ENCODE peak calls at places on chromosomes 6 and 20, in four cellular contexts. L is A549, S is Peyer's patch, H is K562. B is an unnamed sample.

GRCh38 chr6:29628419-29629281 is 4.3 kb downstream of the GABBR1 start:
- DNase-seq in L (peak), S (peak), H (peak), B (peak)

GRCh38 chr6:28944412-28945006 is 20.7 kb upstream of the TRIM27 start:
- DNase-seq in L (no peak), S (peak), H (peak), B (no peak)

GRCh38 chr20:10990625-10991382 is 317.0 kb upstream of the JAG1 start:
- DNase-seq in L (no peak), S (no peak), H (no peak), B (no peak)

GRCh38 chr6:125790403-125791150 is at the start of gene NCOA7:
- DNase-seq in L (peak), S (peak), H (peak), B (peak)

GRCh38 chr20:57840504-57841296 is 130.9 kb upstream of the PMEPA1 start:
- DNase-seq in L (no peak), S (no peak), H (no peak), B (no peak)

GRCh38 chr6:139249387-139249786 is 42.4 kb downstream of the TXLNB start:
- DNase-seq in L (no peak), S (no peak), H (no peak), B (no peak)

GRCh38 chr20:7855545-7855944 is 84.7 kb downstream of the HAO1 start:
- DNase-seq in L (no peak), S (no peak), H (no peak), B (no peak)

GRCh38 chr6:4155848-4156466 is 20.6 kb upstream of the ECI2 start:
- DNase-seq in L (peak), S (peak), H (peak), B (peak)

GRCh38 chr6:73180718-73181619 is 44.3 kb downstream of the KHDC1L start:
- DNase-seq in L (peak), S (no peak), H (peak), B (no peak)

GRCh38 chr20:37946946-37947345 is 44.0 kb downstream of the VSTM2L start:
- DNase-seq in L (no peak), S (peak), H (no peak), B (no peak)

GRCh38 chr6:11207199-11207968 is 25.1 kb downstream of the NEDD9 start:
- DNase-seq in L (peak), S (peak), H (no peak), B (no peak)

GRCh38 chr20:40564997-40565680 is 123.9 kb downstream of the MAFB start:
- DNase-seq in L (peak), S (no peak), H (no peak), B (no peak)
- TF ChIP-seq POLR2A in L (no peak), S (no peak), H (no peak), B (no peak)

GRCh38 chr20:32822189-32822588 is 2.4 kb downstream of the MAPRE1 start:
- DNase-seq in L (no peak), S (no peak), H (no peak), B (no peak)
- TF ChIP-seq POLR2A in L (no peak), S (no peak), H (no peak), B (no peak)

GRCh38 chr6:165573671-165574070 is 89.4 kb downstream of the PDE10A start:
- DNase-seq in L (peak), S (peak), H (no peak), B (no peak)
- TF ChIP-seq POLR2A in L (no peak), S (no peak), H (no peak), B (no peak)

DNA sequence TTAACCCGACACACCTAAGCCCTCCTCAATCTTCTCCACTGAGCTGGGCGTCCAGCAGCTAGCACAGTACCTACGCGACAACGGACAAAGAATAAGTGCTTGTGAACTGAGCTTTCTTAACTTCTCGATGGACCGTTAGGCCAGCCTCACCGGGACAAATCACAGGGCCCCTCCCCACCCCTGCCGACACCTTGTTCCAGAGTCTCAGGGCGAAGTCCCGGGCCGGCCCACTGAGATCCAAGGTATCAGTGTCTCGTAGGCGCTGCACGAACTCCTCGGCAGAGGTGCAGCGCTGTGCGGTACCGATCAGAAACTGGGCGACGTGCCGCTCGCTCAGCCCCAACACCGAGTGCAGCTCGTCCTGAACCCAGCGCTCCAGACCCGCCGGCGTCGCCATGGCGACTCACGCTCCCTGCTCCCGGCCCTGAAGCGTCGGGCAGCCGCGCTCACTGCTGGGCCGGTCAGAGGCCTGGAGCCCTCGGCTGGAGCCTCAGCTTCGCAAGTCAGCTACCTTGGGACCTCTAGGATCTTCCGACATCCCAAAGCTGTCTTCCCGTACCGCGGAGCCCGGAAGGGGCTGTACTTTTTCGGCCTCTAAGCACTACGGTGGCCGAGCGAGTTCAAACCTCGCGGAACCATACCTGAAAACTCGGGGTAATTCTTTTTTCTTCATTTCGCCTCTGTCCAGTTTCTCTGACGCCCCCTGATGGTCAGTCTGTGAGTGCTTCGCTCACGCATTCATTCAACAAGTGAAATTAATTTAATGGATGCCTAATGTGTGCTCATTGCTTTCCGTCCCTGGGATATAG is at the start of gene DHX16:
- DNase-seq in L (peak), S (peak), H (peak), B (peak)
- TF ChIP-seq POLR2A in L (peak), S (peak), H (peak), B (peak)